ENCODE peak calls at places on chromosomes 6 and 20, in five cellular contexts. P is sigmoid colon, E is IMR-90, V is endothelial cell of umbilical vein, W is pancreas. L is an unnamed sample.

GRCh38 chr6:132490024-132490423 is 22.9 kb downstream of the STX7 start:
- DNase-seq in P (peak; percentile 69), E (no peak), V (peak; percentile 53), W (no peak), L (no peak)

GRCh38 chr6:35747877-35748276 is 11.0 kb downstream of the ARMC12 start:
- DNase-seq in P (no peak), E (no peak), V (no peak), W (no peak), L (no peak)

GRCh38 chr20:17579369-17580039 is 9.6 kb downstream of the DSTN start:
- DNase-seq in P (no peak), E (no peak), V (no peak), W (no peak), L (no peak)

GRCh38 chr20:36573798-36574277 is 441 bp downstream of the TGIF2 start:
- DNase-seq in P (peak; percentile 79), E (no peak), V (peak; percentile 29), W (no peak), L (peak; percentile 32)

GRCh38 chr6:166595061-166595780 is 8.7 kb upstream of the RAMACL start:
- DNase-seq in P (no peak), E (peak; percentile 92), V (no peak), W (no peak), L (peak; percentile 31)

GRCh38 chr20:41078329-41078728 is 49.7 kb downstream of the TOP1 start:
- DNase-seq in P (no peak), E (peak; percentile 53), V (peak; percentile 86), W (no peak), L (no peak)

GRCh38 chr6:43509142-43509983 is 783 bp downstream of the LRRC73 start:
- DNase-seq in P (no peak), E (no peak), V (no peak), W (no peak), L (no peak)

GRCh38 chr6:142918339-142919042 is 26.5 kb downstream of the HIVEP2 start:
- DNase-seq in P (no peak), E (no peak), V (peak; percentile 35), W (no peak), L (no peak)

GRCh38 chr6:149756261-149756636 is 6.7 kb downstream of the PCMT1 start:
- DNase-seq in P (no peak), E (no peak), V (no peak), W (no peak), L (no peak)

GRCh38 chr6:67779876-67780275 is 855.2 kb upstream of the ADGRB3 start:
- DNase-seq in P (no peak), E (no peak), V (no peak), W (no peak), L (no peak)
- H3K27me3 ChIP-seq in P (no peaks in the 10 kb centered on the region), E (no peaks in the 10 kb centered on the region), V (no peaks in the 10 kb centered on the region), W (no peaks in the 10 kb centered on the region), L (no peaks in the 10 kb centered on the region)

DNA sequence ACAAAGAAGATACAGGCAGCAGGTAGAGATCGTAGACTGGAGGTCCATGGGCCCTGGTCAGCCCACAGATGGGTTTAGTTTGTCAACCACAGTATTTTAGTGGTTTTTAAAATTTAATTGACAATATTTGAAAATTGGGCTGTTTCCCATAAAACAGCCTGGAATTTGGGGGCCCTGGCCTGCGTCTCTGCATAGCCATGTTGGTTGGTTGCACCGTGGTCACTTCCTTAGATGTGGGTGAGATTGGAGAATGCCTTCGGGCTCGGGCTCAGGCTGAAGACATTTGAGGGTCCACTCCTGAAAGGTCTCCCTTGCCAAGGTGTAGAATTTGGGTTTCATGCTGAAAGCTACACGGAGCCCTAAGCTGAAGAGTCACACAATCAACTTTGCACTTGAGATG is 7.7 kb downstream of the DUSP22 start:
- DNase-seq in P (no peak), E (no peak), V (no peak), W (no peak), L (no peak)
- H3K4me3 ChIP-seq in P (no peak overlapping the region), E (no peak overlapping the region), V (no peak overlapping the region), W (no peak overlapping the region), L (no peak overlapping the region)

DNA sequence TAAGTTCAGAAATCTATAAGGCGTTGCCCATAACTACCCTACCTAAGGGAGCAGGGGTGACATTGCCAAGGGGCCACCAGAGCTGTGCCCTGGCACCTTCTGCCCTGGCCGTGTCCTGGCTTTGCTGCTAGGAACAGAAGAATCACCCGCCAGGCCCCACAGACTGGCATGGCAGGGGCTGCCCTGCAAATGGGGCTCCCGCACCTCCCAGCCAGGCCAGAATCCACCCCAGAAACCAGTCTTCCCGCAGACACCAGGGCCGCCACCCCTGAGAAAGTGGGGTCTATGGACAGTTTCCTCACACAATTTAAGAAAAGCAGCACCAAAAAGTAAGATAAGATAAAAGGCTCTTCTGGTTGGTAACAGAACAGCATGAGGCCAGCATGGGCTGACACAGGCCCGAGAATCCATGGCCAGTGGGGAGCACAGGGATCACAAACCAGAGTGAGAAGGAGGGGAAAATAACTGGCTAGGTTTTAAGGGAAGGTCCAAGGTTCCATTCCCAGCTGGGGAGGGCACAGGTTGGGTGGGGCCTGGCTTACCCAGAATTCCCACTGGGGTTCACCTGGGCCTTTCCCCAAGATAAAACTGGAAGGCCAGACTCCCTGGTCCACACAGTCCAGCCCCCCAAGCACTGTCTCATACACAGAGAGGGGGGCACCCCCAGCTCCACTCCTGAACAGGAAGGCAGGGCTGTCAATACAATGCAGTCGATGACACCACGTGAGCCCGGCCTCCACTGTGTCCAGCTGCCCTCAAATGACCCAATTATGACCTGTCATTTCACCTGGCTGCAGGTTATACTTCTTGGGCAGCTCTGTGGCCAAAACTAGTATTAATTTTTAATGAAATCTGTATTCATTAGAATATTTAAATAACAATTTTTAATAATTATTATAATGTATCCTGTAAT is 59.4 kb downstream of the PYGB start:
- DNase-seq in P (peak; percentile 52), E (no peak), V (no peak), W (no peak), L (no peak)
- H3K27me3 ChIP-seq in P (no peaks in the 10 kb centered on the region), E (no peaks in the 10 kb centered on the region), V (no peaks in the 10 kb centered on the region), W (no peaks in the 10 kb centered on the region), L (no peaks in the 10 kb centered on the region)

DNA sequence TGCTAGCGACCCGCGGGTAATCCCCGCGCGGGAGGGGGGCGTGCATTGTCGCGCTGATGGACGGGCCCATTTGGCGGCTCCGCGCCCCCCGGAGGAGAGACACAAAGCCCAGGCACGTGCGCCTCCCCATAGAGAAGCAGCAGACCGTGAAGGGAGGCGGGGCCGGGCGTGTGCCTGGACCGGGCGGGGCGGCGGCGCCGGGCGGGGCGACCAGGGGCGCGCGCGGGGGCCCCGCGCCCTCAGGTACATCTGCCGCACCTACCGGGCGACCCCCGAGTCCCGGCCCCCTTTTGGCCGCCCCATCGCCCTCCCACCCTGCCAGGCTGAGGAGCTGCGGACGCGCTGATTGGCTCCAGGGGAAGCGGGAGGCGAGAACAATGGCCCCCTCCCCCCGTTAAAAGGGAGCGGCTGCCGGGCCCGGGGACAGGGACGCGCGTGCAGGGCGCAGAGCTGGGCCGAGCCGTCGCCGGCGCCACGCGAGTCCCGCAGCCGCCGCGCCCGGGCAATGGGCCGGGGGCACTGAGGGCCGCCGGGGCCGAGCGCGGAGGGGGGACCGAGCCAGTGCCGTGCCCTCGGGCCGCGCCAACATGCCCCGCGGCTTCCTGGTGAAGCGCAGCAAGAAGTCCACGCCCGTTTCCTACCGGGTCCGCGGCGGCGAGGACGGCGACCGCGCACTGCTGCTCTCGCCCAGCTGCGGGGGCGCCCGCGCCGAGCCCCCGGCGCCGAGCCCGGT is at the start of gene INSM1:
- DNase-seq in P (no peak), E (no peak), V (no peak), W (no peak), L (no peak)
- H3K4me3 ChIP-seq in P (peak within 1 kb of the TSS; percentile 20), E (peak within 1 kb of the TSS; percentile 34), V (no peak within 1 kb of the TSS), W (peak within 1 kb of the TSS; percentile 29), L (no peak within 1 kb of the TSS)

GRCh38 chr20:20894753-20895152 is 182.3 kb upstream of the RALGAPA2 start:
- DNase-seq in P (no peak), E (no peak), V (no peak), W (no peak), L (peak; percentile 4)

GRCh38 chr20:20892328-20892727 is 179.9 kb upstream of the RALGAPA2 start:
- DNase-seq in P (no peak), E (no peak), V (no peak), W (no peak), L (no peak)

GRCh38 chr20:20895537-20895936 is 183.1 kb upstream of the RALGAPA2 start:
- DNase-seq in P (no peak), E (no peak), V (no peak), W (no peak), L (no peak)

GRCh38 chr20:20890751-20891150 is 178.3 kb upstream of the RALGAPA2 start:
- DNase-seq in P (no peak), E (no peak), V (no peak), W (no peak), L (no peak)

GRCh38 chr20:20894280-20894679 is 181.8 kb upstream of the RALGAPA2 start:
- DNase-seq in P (no peak), E (no peak), V (no peak), W (no peak), L (no peak)
- H3K27me3 ChIP-seq in P (no peaks in the 10 kb centered on the region), E (no peaks in the 10 kb centered on the region), V (no peaks in the 10 kb centered on the region), W (no peaks in the 10 kb centered on the region), L (no peaks in the 10 kb centered on the region)

GRCh38 chr20:53940356-53940694 is 130.1 kb downstream of the BCAS1 start:
- DNase-seq in P (no peak), E (no peak), V (no peak), W (no peak), L (no peak)
- H3K4me3 ChIP-seq in P (no peak overlapping the region), E (no peak overlapping the region), V (no peak overlapping the region), W (no peak overlapping the region), L (no peak overlapping the region)

DNA sequence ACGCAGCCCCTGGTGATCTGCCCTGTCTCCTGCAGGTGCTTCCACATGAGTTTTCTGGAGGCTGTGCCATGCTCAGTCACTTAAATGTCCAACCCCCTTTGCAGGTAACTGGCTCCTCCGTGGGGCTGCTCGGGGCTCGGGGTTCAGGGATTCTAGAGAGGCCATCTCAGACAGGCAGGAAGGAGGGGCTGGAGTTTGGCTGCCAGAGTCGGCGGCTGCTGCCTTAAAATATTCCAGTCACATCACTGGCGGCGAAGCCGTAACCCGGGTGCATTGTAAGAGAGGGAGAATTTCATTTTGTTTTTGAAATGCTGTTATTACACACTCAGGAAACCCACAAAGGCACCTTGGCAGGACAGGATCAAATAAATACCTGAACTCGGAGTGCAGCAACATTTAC is 212.9 kb upstream of the PMEPA1 start:
- DNase-seq in P (no peak), E (no peak), V (no peak), W (no peak), L (no peak)
- H3K27me3 ChIP-seq in P (no peaks in the 10 kb centered on the region), E (no peaks in the 10 kb centered on the region), V (no peaks in the 10 kb centered on the region), W (no peaks in the 10 kb centered on the region), L (no peaks in the 10 kb centered on the region)

GRCh38 chr20:8131598-8132014 is 460 bp upstream of the PLCB1 start:
- DNase-seq in P (no peak), E (peak; percentile 51), V (no peak), W (no peak), L (no peak)
- H3K4me3 ChIP-seq in P (peak overlapping the region; percentile 97), E (peak overlapping the region; percentile 49), V (peak overlapping the region; percentile 46), W (peak overlapping the region; percentile 93), L (peak overlapping the region; percentile 60)

DNA sequence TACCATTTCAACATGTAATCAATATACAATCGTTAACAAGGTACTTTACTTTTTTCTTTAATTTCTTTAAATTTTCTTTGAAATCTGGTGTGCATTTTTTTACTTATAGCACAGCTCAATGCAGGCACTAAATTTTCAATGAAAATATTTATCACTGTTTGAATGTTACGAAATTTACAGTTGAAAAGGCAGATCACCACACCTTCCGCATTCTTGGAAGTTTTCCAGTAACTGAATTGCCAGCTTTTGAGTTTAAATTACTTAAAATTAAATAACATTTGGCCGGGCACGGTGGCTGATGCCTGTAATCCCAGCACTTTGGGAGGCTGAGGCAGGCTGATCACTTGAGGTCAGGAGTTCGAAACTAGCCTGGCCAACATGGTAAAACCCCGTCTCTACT is 309.9 kb downstream of the BMP7 start:
- DNase-seq in P (no peak), E (no peak), V (no peak), W (no peak), L (no peak)
- H3K27me3 ChIP-seq in P (peaks cover 12% of the 10 kb centered on the region), E (no peaks in the 10 kb centered on the region), V (no peaks in the 10 kb centered on the region), W (peaks cover 2% of the 10 kb centered on the region), L (no peaks in the 10 kb centered on the region)